ENCODE peak calls at places on chromosomes 5 and 9, in eight cellular contexts. W is kidney epithelial cell; N is effector memory CD4-positive, alpha-beta T cell; L is HCT116; I is left ventricle myocardium inferior; F is MM.1S; Y is colonic mucosa; O is WERI-Rb-1. E is an unnamed sample.

GRCh38 chr5:139105621-139106071 is 92.5 kb downstream of the SIL1 start:
- DNase-seq in W (no peak), N (no peak), L (no peak), I (no peak), F (no peak), Y (no peak), O (peak; percentile 90), E (no peak)

GRCh38 chr5:93151121-93151520 is 429.9 kb downstream of the NR2F1-AS1 start:
- DNase-seq in W (no peak), N (no peak), L (no peak), I (no peak), F (no peak), Y (no peak), O (no peak), E (no peak)

GRCh38 chr9:69340631-69341030 is 15.6 kb downstream of the ENTREP1 start:
- DNase-seq in W (no peak), N (no peak), L (no peak), I (no peak), F (no peak), Y (no peak), O (no peak), E (no peak)

GRCh38 chr9:134554750-134555655 is 86.6 kb upstream of the COL5A1 start:
- DNase-seq in W (peak; percentile 64), N (no peak), L (no peak), I (no peak), F (no peak), Y (no peak), O (peak; percentile 95), E (no peak)

GRCh38 chr9:113990570-113990907 is 87.6 kb downstream of the AMBP start:
- DNase-seq in W (no peak), N (no peak), L (no peak), I (no peak), F (no peak), Y (no peak), O (no peak), E (no peak)

GRCh38 chr9:127788337-127789011 is 2.6 kb downstream of the CDK9 start:
- DNase-seq in W (no peak), N (no peak), L (no peak), I (no peak), F (peak; percentile 43), Y (no peak), O (no peak), E (no peak)

GRCh38 chr9:129604056-129604765 is 16.7 kb downstream of the C9orf50 start:
- DNase-seq in W (no peak), N (no peak), L (no peak), I (no peak), F (no peak), Y (no peak), O (no peak), E (no peak)

GRCh38 chr5:159337291-159337974 is 7.1 kb upstream of the IL12B start:
- DNase-seq in W (peak; percentile 21), N (peak; percentile 44), L (no peak), I (no peak), F (peak; percentile 26), Y (no peak), O (no peak), E (no peak)

GRCh38 chr5:37477426-37477825 is 98.3 kb downstream of the WDR70 start:
- DNase-seq in W (no peak), N (no peak), L (no peak), I (no peak), F (no peak), Y (no peak), O (no peak), E (no peak)

GRCh38 chr9:89453452-89453851 is 44.5 kb downstream of the SEMA4D start:
- DNase-seq in W (no peak), N (no peak), L (no peak), I (no peak), F (no peak), Y (no peak), O (no peak), E (no peak)

GRCh38 chr5:77076961-77077820 is 9.9 kb downstream of the ZBED3 start:
- DNase-seq in W (no peak), N (peak; percentile 9), L (no peak), I (peak; percentile 70), F (no peak), Y (peak; percentile 70), O (peak; percentile 88), E (peak; percentile 37)

GRCh38 chr5:3269400-3270169 is 326.0 kb upstream of the IRX1 start:
- DNase-seq in W (no peak), N (no peak), L (no peak), I (no peak), F (no peak), Y (no peak), O (no peak), E (no peak)

GRCh38 chr9:117095116-117095515 is 319.7 kb downstream of the ASTN2 start:
- DNase-seq in W (no peak), N (no peak), L (no peak), I (no peak), F (no peak), Y (no peak), O (no peak), E (no peak)

GRCh38 chr5:103404483-103404882 is 145.9 kb downstream of the MACIR start:
- DNase-seq in W (no peak), N (no peak), L (no peak), I (no peak), F (no peak), Y (no peak), O (no peak), E (no peak)

GRCh38 chr9:19936598-19936997 is 147.8 kb upstream of the SLC24A2 start:
- DNase-seq in W (no peak), N (no peak), L (no peak), I (no peak), F (no peak), Y (no peak), O (no peak), E (no peak)

GRCh38 chr5:15554542-15554941 is 54.6 kb downstream of the FBXL7 start:
- DNase-seq in W (no peak), N (no peak), L (no peak), I (no peak), F (no peak), Y (no peak), O (no peak), E (no peak)

GRCh38 chr9:81559741-81560140 is 129.6 kb downstream of the TLE1 start:
- DNase-seq in W (peak; percentile 95), N (no peak), L (peak; percentile 65), I (no peak), F (no peak), Y (no peak), O (no peak), E (no peak)

GRCh38 chr5:151741678-151742423 is 16.6 kb downstream of the ATOX1 start:
- DNase-seq in W (peak; percentile 57), N (no peak), L (no peak), I (no peak), F (no peak), Y (no peak), O (no peak), E (no peak)

GRCh38 chr9:123561055-123561454 is 205.1 kb downstream of the CRB2 start:
- DNase-seq in W (no peak), N (no peak), L (no peak), I (no peak), F (no peak), Y (no peak), O (no peak), E (no peak)

GRCh38 chr9:33344145-33344544 is 53.8 kb downstream of the NFX1 start:
- DNase-seq in W (no peak), N (no peak), L (no peak), I (no peak), F (no peak), Y (no peak), O (no peak), E (no peak)
- H3K36me3 ChIP-seq in W (peaks cover 3% of the 10 kb centered on the region), N (peaks cover 65% of the 10 kb centered on the region), L (peaks cover 49% of the 10 kb centered on the region), I (peaks cover 100% of the 10 kb centered on the region), F (peaks cover 28% of the 10 kb centered on the region), Y (peaks cover 23% of the 10 kb centered on the region), O (peaks cover 94% of the 10 kb centered on the region), E (peaks cover 58% of the 10 kb centered on the region)

GRCh38 chr5:88732862-88733261 is 150.1 kb downstream of the MEF2C start:
- DNase-seq in W (no peak), N (no peak), L (no peak), I (no peak), F (no peak), Y (no peak), O (peak; percentile 20), E (no peak)

GRCh38 chr5:88734983-88735382 is 148.0 kb downstream of the MEF2C start:
- DNase-seq in W (no peak), N (no peak), L (no peak), I (no peak), F (peak; percentile 36), Y (no peak), O (no peak), E (no peak)

GRCh38 chr5:88732181-88732633 is 150.8 kb downstream of the MEF2C start:
- DNase-seq in W (peak; percentile 50), N (no peak), L (no peak), I (peak; percentile 21), F (peak; percentile 24), Y (no peak), O (no peak), E (no peak)

GRCh38 chr5:88736494-88736893 is 146.5 kb downstream of the MEF2C start:
- DNase-seq in W (no peak), N (no peak), L (no peak), I (no peak), F (no peak), Y (no peak), O (no peak), E (no peak)

DNA sequence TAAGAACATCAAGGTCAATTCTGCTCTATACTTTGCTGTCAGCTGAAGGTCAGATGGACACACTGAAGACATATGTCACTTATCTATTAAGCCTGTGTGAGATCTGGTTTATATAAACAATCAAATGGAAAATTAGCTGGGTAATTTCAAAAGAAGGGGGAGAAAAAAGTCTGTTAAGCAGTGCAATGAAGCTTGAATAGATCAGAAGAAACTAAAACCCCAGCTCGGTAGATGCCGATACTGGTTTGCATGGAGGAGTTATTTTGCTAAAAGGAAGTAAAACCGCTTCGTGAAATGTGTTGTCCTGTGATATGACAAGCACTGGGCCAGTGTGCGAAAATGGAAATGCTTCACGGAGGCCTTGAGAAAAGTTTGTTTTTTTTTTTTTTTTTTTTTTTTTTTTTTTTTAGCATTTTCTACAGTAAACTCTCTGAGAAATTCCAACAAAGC is 148.8 kb downstream of the MEF2C start:
- DNase-seq in W (no peak), N (no peak), L (no peak), I (no peak), F (peak; percentile 78), Y (no peak), O (no peak), E (no peak)
- H3K4me3 ChIP-seq in W (no peak overlapping the region), N (no peak overlapping the region), L (no peak overlapping the region), I (peak overlapping the region; percentile 40), F (peak overlapping the region; percentile 31), Y (no peak overlapping the region), O (no peak overlapping the region), E (no peak overlapping the region)

DNA sequence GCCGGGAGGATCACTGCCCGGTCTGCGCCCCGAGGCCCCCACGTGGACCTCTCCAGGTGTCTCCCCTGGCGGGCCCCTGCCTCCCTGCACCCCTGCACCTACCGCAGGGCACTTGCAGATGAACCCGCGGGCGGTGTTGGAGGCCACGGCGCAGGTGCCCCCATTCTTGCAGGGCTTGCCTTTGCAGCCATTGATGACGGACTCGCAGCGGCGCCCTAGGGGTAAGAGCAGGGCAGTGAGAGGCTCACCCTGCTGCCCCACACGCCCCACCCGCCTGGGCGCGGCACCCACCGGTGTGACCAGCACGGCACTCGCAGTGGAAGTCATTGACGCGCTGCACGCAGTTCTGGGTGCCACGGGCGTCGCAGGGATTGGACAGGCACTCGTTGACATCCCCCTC is 23.6 kb upstream of the SEC16A start:
- DNase-seq in W (no peak), N (no peak), L (no peak), I (no peak), F (no peak), Y (no peak), O (no peak), E (no peak)
- H3K36me3 ChIP-seq in W (peaks cover 5% of the 10 kb centered on the region), N (peaks cover 100% of the 10 kb centered on the region), L (peaks cover 14% of the 10 kb centered on the region), I (peaks cover 100% of the 10 kb centered on the region), F (no peaks in the 10 kb centered on the region), Y (peaks cover 47% of the 10 kb centered on the region), O (peaks cover 97% of the 10 kb centered on the region), E (peaks cover 35% of the 10 kb centered on the region)

GRCh38 chr5:167573274-167574127 is 717.9 kb upstream of the WWC1 start:
- DNase-seq in W (peak; percentile 28), N (no peak), L (no peak), I (no peak), F (peak; percentile 50), Y (no peak), O (peak; percentile 55), E (no peak)
- H3K4me3 ChIP-seq in W (peak overlapping the region; percentile 47), N (no peak overlapping the region), L (no peak overlapping the region), I (peak overlapping the region; percentile 48), F (peak overlapping the region; percentile 48), Y (no peak overlapping the region), O (peak overlapping the region; percentile 59), E (no peak overlapping the region)